ENCODE peak calls at places on chromosomes 1 and 21, in seven cellular contexts. V is CD8-positive, alpha-beta memory T cell; L is thoracic aorta; H is body of pancreas; O is tibial nerve; F is heart left ventricle; U is esophagus squamous epithelium. D is an unnamed sample.
A peak's percentile ranks its signal among the peaks of the same experiment; 100 is the strongest.

GRCh38 chr1:27011058-27011764 is 1.4 kb downstream of the TENT5B start:
- DNase-seq in U (no peak), L (peak; percentile 60), O (no peak), F (no peak), H (no peak), V (no peak), D (peak; percentile 89)

GRCh38 chr1:28737245-28738137 is 751 bp downstream of the YTHDF2 start:
- DNase-seq in U (no peak), O (no peak), H (peak; percentile 29), F (peak; percentile 19), V (peak; percentile 31), L (no peak), D (no peak)

GRCh38 chr1:149917590-149918144 is at the start of gene SV2A:
- DNase-seq in F (peak; percentile 37), L (peak; percentile 36), O (no peak), U (no peak), V (peak; percentile 28), H (no peak), D (peak; percentile 81)

GRCh38 chr1:211714154-211714553 is 38.7 kb upstream of the NEK2 start:
- DNase-seq in F (no peak), V (no peak), L (no peak), O (no peak), U (no peak), H (no peak), D (no peak)

GRCh38 chr1:241799414-241799813 is 48.6 kb upstream of the EXO1 start:
- DNase-seq in F (no peak), H (no peak), O (no peak), V (no peak), L (no peak), U (no peak), D (no peak)

GRCh38 chr1:232743999-232744398 is 61.2 kb upstream of the MAP10 start:
- DNase-seq in F (no peak), L (no peak), U (no peak), H (no peak), O (no peak), V (no peak), D (no peak)

GRCh38 chr21:34732388-34732821 is 63.6 kb downstream of the CLIC6 start:
- DNase-seq in H (no peak), F (no peak), U (no peak), O (no peak), L (no peak), V (no peak), D (peak; percentile 4)

GRCh38 chr1:11943619-11944018 is 9.1 kb downstream of the PLOD1 start:
- DNase-seq in L (no peak), O (no peak), U (no peak), H (no peak), V (no peak), F (no peak), D (no peak)

GRCh38 chr21:37564341-37564923 is 197.9 kb downstream of the DYRK1A start:
- DNase-seq in V (peak; percentile 79), O (peak; percentile 27), U (peak; percentile 60), H (peak; percentile 70), L (peak; percentile 92), F (peak; percentile 77), D (peak; percentile 79)

GRCh38 chr21:33168886-33169285 is 60.9 kb upstream of the IFNAR2 start:
- DNase-seq in U (no peak), L (no peak), V (no peak), H (no peak), F (no peak), O (no peak), D (no peak)

GRCh38 chr1:97603776-97604175 is 317.1 kb downstream of the DPYD start:
- DNase-seq in V (no peak), L (no peak), H (no peak), O (no peak), F (no peak), U (no peak), D (no peak)

GRCh38 chr1:220785166-220786056 is 1.3 kb upstream of the MTARC1 start:
- DNase-seq in H (no peak), O (no peak), L (no peak), F (no peak), V (no peak), U (no peak), D (no peak)

GRCh38 chr21:25912402-25912746 is 177.6 kb downstream of the GABPA start:
- DNase-seq in O (no peak), H (no peak), L (no peak), F (no peak), U (no peak), V (no peak), D (no peak)
- H3K27ac ChIP-seq in O (no peak overlapping the region), H (no peak overlapping the region), L (no peak overlapping the region), F (no peak overlapping the region), U (no peak overlapping the region), V (no peak overlapping the region), D (no peak overlapping the region)

GRCh38 chr21:42669069-42669468 is 15.6 kb downstream of the PDE9A start:
- DNase-seq in V (no peak), F (no peak), L (no peak), U (no peak), H (no peak), O (no peak), D (no peak)

GRCh38 chr21:42671778-42672593 is 18.6 kb downstream of the PDE9A start:
- DNase-seq in O (no peak), U (no peak), F (no peak), H (no peak), L (no peak), V (no peak), D (no peak)

GRCh38 chr21:42672699-42673458 is 19.5 kb downstream of the PDE9A start:
- DNase-seq in V (no peak), U (no peak), O (no peak), F (no peak), H (no peak), L (no peak), D (no peak)

GRCh38 chr21:42670058-42670830 is 16.8 kb downstream of the PDE9A start:
- DNase-seq in V (no peak), H (no peak), L (no peak), O (no peak), F (no peak), U (no peak), D (no peak)

DNA sequence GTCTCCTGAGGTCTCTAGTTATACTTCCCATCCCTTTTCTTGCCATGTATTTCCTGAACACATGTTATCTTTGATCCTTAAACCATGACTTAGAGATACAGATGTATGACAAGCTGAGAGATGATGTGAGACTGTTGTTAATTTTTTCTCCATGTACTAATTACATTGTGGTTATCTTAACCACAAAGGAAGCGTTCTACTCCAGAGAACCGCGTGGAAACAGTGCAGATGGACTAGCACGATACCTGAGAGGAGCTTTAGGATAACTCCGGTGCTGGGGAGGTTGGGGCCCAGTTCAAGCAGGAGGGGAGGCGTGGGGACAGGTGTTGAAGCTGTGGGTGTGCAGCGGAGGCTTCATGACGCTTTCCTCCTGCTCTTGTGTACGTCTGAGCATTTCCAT is 17.5 kb downstream of the PDE9A start:
- DNase-seq in U (no peak), O (no peak), F (no peak), H (no peak), V (no peak), L (no peak), D (no peak)
- H3K4me1 ChIP-seq in U (peaks cover 33% of the 10 kb centered on the region), O (peaks cover 3% of the 10 kb centered on the region), F (peaks cover 6% of the 10 kb centered on the region), H (peaks cover 6% of the 10 kb centered on the region), V (peaks cover 9% of the 10 kb centered on the region), L (no peaks in the 10 kb centered on the region), D (no peaks in the 10 kb centered on the region)

DNA sequence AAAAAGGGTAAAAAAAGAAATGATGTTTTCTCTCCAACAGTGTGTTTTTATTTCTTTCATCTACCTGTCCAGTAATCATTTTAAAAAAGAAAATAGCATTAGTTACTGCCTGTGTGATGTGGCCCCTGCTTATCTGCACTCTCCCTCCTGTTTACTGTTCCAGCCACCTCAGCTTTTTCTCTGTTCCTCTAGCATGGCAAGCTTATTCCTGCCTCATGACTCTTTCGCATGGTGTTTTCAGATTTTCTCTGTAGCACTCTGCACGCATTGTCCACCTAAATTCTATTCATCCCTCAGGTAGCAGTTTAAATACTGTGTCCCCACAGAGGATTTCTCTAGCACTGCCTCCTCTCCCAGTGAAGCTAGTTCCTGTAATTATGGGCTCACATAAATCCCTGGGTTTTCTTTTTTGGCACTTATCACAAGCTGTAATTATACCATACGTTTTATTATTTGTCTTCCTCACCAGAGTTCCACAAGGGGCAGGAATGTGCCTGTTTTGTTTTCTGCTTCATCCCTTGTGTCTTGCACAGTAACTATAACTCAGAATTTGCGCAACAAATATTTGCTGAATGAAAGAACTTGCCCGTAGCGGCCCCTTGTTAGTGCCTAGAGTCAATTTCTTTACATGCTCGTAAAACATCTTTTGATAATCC is 51.4 kb upstream of the LRIG2 start:
- DNase-seq in F (no peak), U (no peak), L (no peak), V (no peak), O (no peak), H (no peak), D (no peak)
- H3K27ac ChIP-seq in F (no peak overlapping the region), U (peak overlapping the region; percentile 74), L (no peak overlapping the region), V (no peak overlapping the region), O (no peak overlapping the region), H (no peak overlapping the region), D (no peak overlapping the region)

DNA sequence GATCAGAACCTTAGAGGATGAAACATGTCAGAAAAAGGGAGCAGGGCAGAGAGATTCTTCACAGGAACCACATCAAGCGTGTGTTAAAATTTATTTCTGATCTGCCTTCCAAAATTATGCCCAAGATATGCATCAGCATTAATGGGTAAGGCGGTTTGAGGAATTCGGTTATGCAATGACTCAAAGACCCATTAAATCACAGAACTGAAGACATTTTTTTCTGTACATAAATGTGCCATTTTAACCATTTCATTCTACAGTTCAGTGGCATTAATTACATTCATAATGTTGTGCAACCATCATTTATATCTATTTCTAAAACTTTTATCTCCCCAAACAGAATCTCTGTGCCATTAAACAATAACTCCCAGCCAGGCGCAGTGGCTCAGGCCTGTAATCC is 43.4 kb downstream of the CNST start:
- DNase-seq in L (no peak), F (no peak), U (no peak), O (no peak), H (no peak), V (no peak), D (no peak)
- H3K4me1 ChIP-seq in L (peaks cover 12% of the 10 kb centered on the region), F (peaks cover 28% of the 10 kb centered on the region), U (peaks cover 54% of the 10 kb centered on the region), O (no peaks in the 10 kb centered on the region), H (peaks cover 19% of the 10 kb centered on the region), V (peaks cover 24% of the 10 kb centered on the region), D (peaks cover 21% of the 10 kb centered on the region)

DNA sequence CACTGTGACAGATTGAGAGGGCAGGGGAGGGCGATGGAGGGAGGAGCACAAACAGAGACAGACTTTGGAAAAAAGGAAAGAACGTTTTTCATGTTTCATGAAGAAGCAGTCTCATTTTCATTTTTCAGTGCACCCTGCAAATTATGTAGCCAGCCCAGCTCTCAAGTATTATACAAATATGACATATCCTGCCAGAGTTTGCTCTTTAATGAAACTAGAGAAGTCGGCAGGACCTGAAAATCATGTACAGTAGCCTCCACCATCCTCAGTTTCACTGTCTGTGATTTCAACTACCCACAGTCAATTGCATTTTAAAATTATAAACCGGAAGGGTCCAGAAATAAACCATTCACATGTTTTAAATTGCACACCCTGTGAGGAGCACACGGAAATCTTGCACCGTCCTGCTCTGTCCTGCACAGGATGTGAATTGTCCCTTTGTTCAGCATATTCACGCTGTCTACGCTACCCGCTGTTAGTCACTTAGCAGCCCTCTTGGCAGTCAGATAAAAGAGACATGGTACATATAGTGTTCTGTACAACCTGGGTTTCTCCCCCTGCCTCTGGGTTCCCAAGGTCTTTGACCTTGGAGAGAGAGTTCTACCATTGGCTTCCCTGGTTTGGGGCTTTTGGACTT is 13.6 kb upstream of the ADARB1 start:
- DNase-seq in H (no peak), V (no peak), L (no peak), O (no peak), F (no peak), U (no peak), D (no peak)
- H3K27ac ChIP-seq in H (no peak overlapping the region), V (no peak overlapping the region), L (no peak overlapping the region), O (no peak overlapping the region), F (no peak overlapping the region), U (no peak overlapping the region), D (peak overlapping the region; percentile 3)

D was measured in tibial artery.